ENCODE peak calls at places on chromosomes 4 and X, in four cellular contexts. N is progenitor cell of endocrine pancreas, F is lower leg skin, I is uterus. O is an unnamed sample.

GRCh38 chr4:2944882-2945526 is 18.2 kb downstream of the NOP14 start:
- DNase-seq in N (no peak), F (no peak), I (no peak), O (no peak)

GRCh38 chr4:73257242-73257994 is 1.2 kb downstream of the ANKRD17 start:
- DNase-seq in N (peak), F (peak), I (peak), O (peak)

GRCh38 chr4:88802585-88803285 is 105.1 kb upstream of the NAP1L5 start:
- DNase-seq in N (no peak), F (no peak), I (no peak), O (peak)

GRCh38 chr4:64271601-64272081 is 137.6 kb downstream of the TECRL start:
- DNase-seq in N (no peak), I (no peak), F (no peak), O (no peak)

GRCh38 chr4:100348472-100348871 is 158.2 kb upstream of the DDIT4L start:
- DNase-seq in N (no peak), I (no peak), F (no peak), O (peak)

GRCh38 chr4:164438321-164438720 is 315.6 kb upstream of the SMIM31 start:
- DNase-seq in F (no peak), I (no peak), N (no peak), O (no peak)

GRCh38 chr4:168900080-168900479 is 110.0 kb downstream of the CBR4 start:
- DNase-seq in I (peak), N (no peak), F (peak), O (no peak)

GRCh38 chrX:13094780-13095425 is 50.5 kb upstream of the FAM9C start:
- DNase-seq in I (no peak), N (no peak), F (no peak), O (no peak)

GRCh38 chrX:119726900-119727555 is 31.4 kb upstream of the SOWAHD start:
- DNase-seq in N (no peak), F (no peak), I (no peak), O (peak)

GRCh38 chr4:108725457-108725856 is 37.4 kb downstream of the ETNPPL start:
- DNase-seq in I (no peak), N (no peak), F (no peak), O (no peak)

GRCh38 chrX:105744291-105744690 is 78.0 kb upstream of the NRK start:
- DNase-seq in I (no peak), F (no peak), N (no peak), O (no peak)

GRCh38 chr4:99293357-99293756 is 2.6 kb upstream of the ADH1A start:
- DNase-seq in F (no peak), N (no peak), I (no peak), O (no peak)

GRCh38 chrX:153708415-153708814 is 15.8 kb downstream of the BCAP31 start:
- DNase-seq in F (peak), N (peak), I (peak), O (peak)
- TF ChIP-seq CTCF in F (no peak), N (peak), I (peak), O (peak)

GRCh38 chr4:184267673-184268573 is 50.2 kb upstream of the ENPP6 start:
- DNase-seq in N (no peak), F (peak), I (no peak), O (peak)

GRCh38 chr4:184267206-184267608 is 49.5 kb upstream of the ENPP6 start:
- DNase-seq in F (no peak), I (no peak), N (no peak), O (no peak)

GRCh38 chr4:184270808-184271413 is 53.2 kb upstream of the ENPP6 start:
- DNase-seq in F (no peak), N (no peak), I (no peak), O (no peak)

GRCh38 chr4:184269879-184270430 is 52.3 kb upstream of the ENPP6 start:
- DNase-seq in F (no peak), I (no peak), N (no peak), O (no peak)

DNA sequence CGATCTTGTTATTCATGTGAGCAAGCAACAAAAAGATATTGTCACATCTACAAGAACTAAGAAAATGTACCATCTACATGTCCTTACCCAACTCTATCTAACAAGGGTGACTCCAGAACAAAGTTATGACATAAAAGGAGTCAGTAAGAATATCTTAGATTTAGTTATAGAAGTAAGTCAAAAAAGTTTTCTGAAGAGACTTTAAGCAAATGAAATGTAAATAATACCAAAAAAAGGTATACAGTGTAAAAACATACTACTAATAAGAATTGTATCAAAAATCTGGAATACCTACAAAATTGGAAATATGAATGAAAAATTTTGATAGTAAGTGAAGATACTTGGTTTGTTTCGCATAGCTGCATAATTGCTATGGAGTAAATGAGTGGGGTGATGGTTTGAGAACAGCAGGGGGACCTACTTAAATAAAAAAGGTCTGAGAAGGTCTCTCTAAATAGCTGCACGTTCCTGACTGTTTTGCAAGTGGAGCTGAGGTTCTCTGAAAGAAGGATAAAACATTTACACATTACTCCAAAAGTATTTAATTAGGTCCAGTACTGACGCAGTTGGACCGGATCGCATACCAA is 51.0 kb upstream of the ENPP6 start:
- DNase-seq in I (no peak), F (no peak), N (no peak), O (no peak)
- TF ChIP-seq CTCF in I (no peak), F (no peak), N (no peak), O (peak)

GRCh38 chr4:11623726-11624037 is 195.0 kb upstream of the HS3ST1 start:
- DNase-seq in N (peak), I (peak), F (no peak), O (no peak)
- TF ChIP-seq CTCF in N (peak), I (peak), F (no peak), O (no peak)

DNA sequence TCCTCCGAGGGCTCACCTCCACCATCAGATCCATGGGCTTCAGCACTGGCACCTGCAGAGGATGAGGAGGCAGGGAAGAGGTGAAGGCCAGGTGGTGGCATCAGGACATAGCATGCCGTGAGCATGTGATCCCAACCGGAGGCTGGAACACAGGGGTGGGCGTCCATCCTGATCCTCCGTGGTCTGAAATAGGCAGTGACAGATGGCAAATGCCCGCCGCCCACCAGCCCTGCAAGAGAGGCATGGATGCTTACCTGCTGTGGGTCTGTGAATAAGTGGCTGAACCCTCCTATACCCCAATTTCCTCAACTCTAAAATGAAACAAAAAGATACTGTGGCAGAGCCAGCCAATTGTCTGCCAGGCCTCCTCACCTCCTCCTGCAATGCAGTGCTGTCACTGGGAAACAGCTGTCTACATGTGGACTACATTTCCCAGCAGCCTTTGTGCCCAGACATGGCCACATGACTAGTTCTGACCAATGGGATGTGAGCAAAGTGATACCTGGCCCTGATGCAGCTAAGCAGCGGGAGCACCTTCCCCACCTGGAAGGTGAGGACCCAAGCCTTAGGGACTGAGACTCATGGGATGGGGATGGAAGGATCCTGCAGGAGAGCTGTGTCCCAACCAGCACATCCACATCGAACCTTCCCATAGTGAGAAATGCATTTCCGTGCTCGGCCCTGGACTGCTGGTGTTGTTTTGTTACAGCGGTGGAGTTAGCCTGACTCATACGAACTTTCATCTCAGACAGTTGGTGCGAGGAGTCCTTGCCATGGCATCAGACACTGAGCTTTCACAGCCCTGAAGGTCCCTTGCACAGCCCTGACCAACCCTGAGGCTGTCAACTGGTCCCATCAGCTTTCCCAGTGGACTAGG is 99.5 kb downstream of the PPP2R2C start:
- DNase-seq in I (no peak), F (no peak), N (no peak), O (peak)
- TF ChIP-seq CTCF in I (no peak), F (no peak), N (no peak), O (no peak)

DNA sequence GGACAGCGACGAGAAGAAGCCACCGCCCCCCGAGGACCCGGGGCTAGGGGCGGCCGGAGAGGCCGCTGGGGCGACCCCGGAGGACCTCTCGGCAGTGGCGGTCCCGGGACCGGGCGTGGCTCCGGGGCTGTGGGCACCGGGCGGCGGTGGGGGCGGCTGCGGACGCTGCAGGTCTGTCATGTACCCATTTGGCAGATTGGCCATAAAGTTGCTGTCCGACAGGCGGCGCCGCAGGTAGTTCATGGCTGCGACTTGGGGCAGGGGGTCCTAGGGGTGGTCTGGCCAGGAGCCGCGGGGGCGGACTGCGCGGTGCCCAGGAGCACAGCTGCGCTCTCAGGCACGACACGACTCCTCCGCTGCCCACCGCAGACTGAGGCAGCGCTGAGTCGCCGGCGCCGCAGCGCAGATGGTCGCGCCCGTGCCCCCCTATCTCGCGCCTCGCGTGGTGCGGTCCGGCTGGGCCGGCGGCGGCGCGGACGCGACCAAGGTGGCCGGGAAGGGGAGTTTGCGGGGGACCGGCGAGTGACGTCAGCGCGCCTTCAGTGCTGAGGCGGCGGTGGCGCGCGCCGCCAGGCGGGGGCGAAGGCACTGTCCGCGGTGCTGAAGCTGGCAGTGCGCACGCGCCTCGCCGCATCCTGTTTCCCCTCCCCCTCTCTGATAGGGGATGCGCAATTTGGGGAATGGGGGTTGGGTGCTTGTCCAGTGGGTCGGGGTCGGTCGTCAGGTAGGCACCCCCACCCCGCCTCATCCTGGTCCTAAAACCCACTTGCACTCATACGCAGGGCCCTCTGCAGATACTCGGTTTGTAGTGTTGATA is at the start of gene SYN1:
- DNase-seq in N (peak), F (peak), I (peak), O (peak)
- TF ChIP-seq CTCF in N (no peak), F (no peak), I (no peak), O (peak)

GRCh38 chr4:23932186-23932585 is 42.3 kb upstream of the PPARGC1A start:
- DNase-seq in I (no peak), F (no peak), N (no peak), O (no peak)
- TF ChIP-seq CTCF in I (no peak), F (no peak), N (no peak), O (no peak)

GRCh38 chrX:134999469-134999868 is 8.7 kb downstream of the SMIM10 start:
- DNase-seq in N (no peak), F (no peak), I (no peak), O (peak)
- TF ChIP-seq CTCF in N (peak), F (no peak), I (peak), O (peak)

GRCh38 chr4:8675383-8675782 is 82.8 kb downstream of the CPZ start:
- DNase-seq in I (no peak), F (no peak), N (peak), O (no peak)
- TF ChIP-seq CTCF in I (no peak), F (no peak), N (no peak), O (no peak)

GRCh38 chr4:162852642-162853041 is 314.0 kb downstream of the NAF1 start:
- DNase-seq in I (no peak), F (no peak), N (no peak), O (no peak)
- TF ChIP-seq CTCF in I (no peak), F (no peak), N (no peak), O (no peak)